ENCODE peak calls at places on chromosomes 3 and 15, in six cellular contexts. D, J, F, M, R and H are unnamed samples.

GRCh38 chr3:44125882-44126281 is 115.8 kb upstream of the TOPAZ1 start:
- DNase-seq in D (no peak), J (no peak), F (no peak), M (no peak), R (no peak), H (no peak)

GRCh38 chr3:61862614-61863289 is 301.4 kb downstream of the PTPRG start:
- DNase-seq in D (no peak), J (no peak), F (no peak), M (no peak), R (no peak), H (no peak)

GRCh38 chr3:126962756-126963155 is 20.2 kb upstream of the PLXNA1 start:
- DNase-seq in D (no peak), J (no peak), F (no peak), M (peak; percentile 47), R (no peak), H (no peak)

GRCh38 chr3:71010731-71011455 is 572.6 kb downstream of the FOXP1 start:
- DNase-seq in D (peak; percentile 38), J (no peak), F (no peak), M (no peak), R (no peak), H (no peak)

GRCh38 chr3:43453981-43454380 is 167.6 kb downstream of the SNRK start:
- DNase-seq in D (no peak), J (no peak), F (no peak), M (no peak), R (no peak), H (no peak)

GRCh38 chr3:9175421-9175820 is 74.0 kb downstream of the SRGAP3 start:
- DNase-seq in D (no peak), J (peak; percentile 66), F (no peak), M (peak; percentile 93), R (no peak), H (no peak)

GRCh38 chr3:110932515-110933095 is 139.0 kb upstream of the NECTIN3 start:
- DNase-seq in D (no peak), J (peak; percentile 33), F (no peak), M (no peak), R (no peak), H (no peak)

GRCh38 chr3:188900421-188900941 is 271.3 kb upstream of the TPRG1 start:
- DNase-seq in D (no peak), J (peak; percentile 4), F (no peak), M (no peak), R (no peak), H (no peak)

GRCh38 chr15:84894743-84895425 is 10.4 kb downstream of the SLC28A1 start:
- DNase-seq in D (no peak), J (no peak), F (no peak), M (no peak), R (no peak), H (peak; percentile 78)

GRCh38 chr3:65412591-65412990 is 626.1 kb downstream of the MAGI1 start:
- DNase-seq in D (no peak), J (no peak), F (peak; percentile 59), M (no peak), R (no peak), H (no peak)